ENCODE peak calls at places on chromosomes 11 and 22, in ten cellular contexts. R is Kasumi-1; U is head of caudate nucleus; C is A172; N is NCI-H774; P is activated CD4-positive, alpha-beta T cell treated with anti-CD3 and anti-CD28 coated beads, Interleukin-2, amount 10 ng/mL, durations not matched to agents 7 days and 5 days; Q is AG09319; Y is activated naive CD4-positive, alpha-beta T cell; O is iris pigment epithelial cell; X is erythroblast. H is an unnamed sample.

GRCh38 chr11:28878025-28878424 is 769.8 kb downstream of the METTL15 start:
- DNase-seq in Q (no peak), P (no peak), N (no peak), O (peak), Y (no peak), X (no peak), U (no peak), R (no peak), C (peak), H (no peak)

GRCh38 chr22:43148581-43148980 is 2.8 kb upstream of the TSPO start:
- DNase-seq in P (peak), U (no peak), R (no peak), Q (no peak), C (no peak), N (no peak), Y (no peak), X (no peak), O (no peak), H (no peak)

GRCh38 chr11:129418039-129418438 is 42.4 kb downstream of the BARX2 start:
- DNase-seq in P (no peak), Q (no peak), O (no peak), X (no peak), R (no peak), C (no peak), Y (no peak), N (no peak), U (no peak), H (no peak)

GRCh38 chr22:42500164-42500835 is 19.3 kb downstream of the RRP7A start:
- DNase-seq in R (no peak), X (peak), Y (peak), P (peak), N (peak), Q (peak), U (peak), O (peak), C (no peak), H (peak)

GRCh38 chr11:121589946-121590537 is 137.3 kb upstream of the SORL1-AS1 start:
- DNase-seq in P (no peak), U (peak), R (peak), N (no peak), Y (no peak), X (no peak), O (no peak), C (no peak), Q (no peak), H (no peak)

GRCh38 chr22:28442951-28443876 is 236.4 kb downstream of the TTC28 start:
- DNase-seq in N (no peak), Q (peak), R (peak), Y (peak), U (peak), P (peak), C (peak), O (peak), X (peak), H (peak)

GRCh38 chr11:45383229-45383628 is 97.1 kb upstream of the SYT13 start:
- DNase-seq in U (peak), N (no peak), C (peak), Q (no peak), O (peak), X (no peak), P (no peak), R (peak), Y (no peak), H (no peak)

GRCh38 chr11:9905562-9905961 is 241.7 kb downstream of the SWAP70 start:
- DNase-seq in P (no peak), C (no peak), R (no peak), Y (no peak), N (no peak), U (no peak), Q (no peak), X (no peak), O (no peak), H (no peak)

GRCh38 chr11:24900524-24900923 is 403.7 kb downstream of the LUZP2 start:
- DNase-seq in Q (no peak), U (no peak), N (no peak), Y (no peak), X (no peak), C (no peak), R (no peak), P (no peak), O (no peak), H (no peak)

GRCh38 chr22:37806409-37807338 is 1.1 kb upstream of the GCAT start:
- DNase-seq in U (peak), P (no peak), C (no peak), O (peak), Q (no peak), R (peak), Y (no peak), N (no peak), X (peak), H (no peak)

GRCh38 chr11:94537051-94537600 is 6.6 kb upstream of the FUT4 start:
- DNase-seq in X (no peak), Y (no peak), O (peak), Q (no peak), N (no peak), P (no peak), R (no peak), U (no peak), C (no peak), H (no peak)

GRCh38 chr11:62747475-62748160 is 6.3 kb downstream of the ZBTB3 start:
- DNase-seq in N (no peak), P (no peak), O (no peak), U (no peak), X (no peak), C (no peak), R (no peak), Y (no peak), Q (no peak), H (no peak)

H was measured in cerebellum.